ENCODE peak calls at places on chromosomes 3 and 15, in four cellular contexts. B is HCT116, W is HepG2, X is K562. L is an unnamed sample.

GRCh38 chr15:76945494-76945893 is 13.9 kb downstream of the RCN2 start:
- DNase-seq in B (no peak), W (no peak), X (no peak), L (no peak)

GRCh38 chr3:170868577-170869239 is 1.3 kb downstream of the RPL22L1 start:
- DNase-seq in B (no peak), W (no peak), X (no peak), L (no peak)

GRCh38 chr3:50194128-50194902 is 2.9 kb downstream of the GNAT1 start:
- DNase-seq in B (peak; percentile 49), W (peak; percentile 51), X (peak; percentile 84), L (peak; percentile 91)

GRCh38 chr15:75431250-75431649 is 20.2 kb downstream of the SIN3A start:
- DNase-seq in B (no peak), W (no peak), X (no peak), L (no peak)

GRCh38 chr15:40894689-40895308 is 549 bp downstream of the VPS18 start:
- DNase-seq in B (peak; percentile 60), W (peak; percentile 86), X (peak; percentile 86), L (peak; percentile 78)

GRCh38 chr15:45473068-45473467 is 49.5 kb downstream of the SLC30A4 start:
- DNase-seq in B (no peak), W (no peak), X (no peak), L (no peak)

GRCh38 chr3:134871818-134872217 is 76.8 kb downstream of the EPHB1 start:
- DNase-seq in B (no peak), W (no peak), X (no peak), L (no peak)

GRCh38 chr3:190543656-190544055 is 29.8 kb downstream of the IL1RAP start:
- DNase-seq in B (no peak), W (no peak), X (no peak), L (no peak)

GRCh38 chr3:12999147-13000140 is 73.8 kb downstream of the IQSEC1 start:
- DNase-seq in B (peak; percentile 74), W (peak; percentile 92), X (peak; percentile 95), L (no peak)

GRCh38 chr15:63059573-63060216 is 17.1 kb downstream of the TPM1 start:
- DNase-seq in B (no peak), W (no peak), X (no peak), L (no peak)

GRCh38 chr3:166322394-166322793 is 485.2 kb upstream of the BCHE start:
- DNase-seq in B (no peak), W (no peak), X (no peak), L (no peak)

GRCh38 chr3:192986399-192986798 is 68.7 kb upstream of the MB21D2 start:
- DNase-seq in B (no peak), W (no peak), X (no peak), L (no peak)

GRCh38 chr15:31135523-31135922 is 34.0 kb upstream of the TRPM1 start:
- DNase-seq in B (no peak), W (no peak), X (no peak), L (no peak)

GRCh38 chr3:55708242-55708641 is 221.1 kb upstream of the WNT5A start:
- DNase-seq in B (no peak), W (no peak), X (no peak), L (no peak)

GRCh38 chr15:94295275-94295674 is 63.9 kb downstream of the MCTP2 start:
- DNase-seq in B (no peak), W (no peak), X (no peak), L (no peak)

GRCh38 chr3:10945683-10946287 is 46.8 kb upstream of the SLC6A1 start:
- DNase-seq in B (peak; percentile 44), W (peak; percentile 47), X (peak; percentile 89), L (peak; percentile 92)

GRCh38 chr3:15153103-15153502 is 52.9 kb upstream of the CAPN7 start:
- DNase-seq in B (no peak), W (no peak), X (no peak), L (no peak)

GRCh38 chr3:37210230-37210629 is 35.8 kb upstream of the LRRFIP2 start:
- DNase-seq in B (no peak), W (no peak), X (no peak), L (no peak)

GRCh38 chr3:12516873-12517272 is 28.4 kb downstream of the MKRN2OS start:
- DNase-seq in B (no peak), W (no peak), X (no peak), L (no peak)

GRCh38 chr3:124217542-124217941 is 225.6 kb upstream of the ROPN1 start:
- DNase-seq in B (peak; percentile 3), W (peak; percentile 76), X (peak; percentile 33), L (no peak)

GRCh38 chr15:97196066-97197027 is 764.2 kb upstream of the ARRDC4 start:
- DNase-seq in B (no peak), W (no peak), X (no peak), L (no peak)

GRCh38 chr3:126548556-126549466 is 9.9 kb downstream of the C3orf22 start:
- DNase-seq in B (no peak), W (no peak), X (no peak), L (peak; percentile 27)

GRCh38 chr15:24747376-24747775 is 71.8 kb downstream of the NPAP1 start:
- DNase-seq in B (no peak), W (no peak), X (no peak), L (no peak)

GRCh38 chr15:24752354-24752753 is 76.8 kb downstream of the NPAP1 start:
- DNase-seq in B (no peak), W (no peak), X (no peak), L (no peak)

GRCh38 chr15:24746094-24746493 is 70.5 kb downstream of the NPAP1 start:
- DNase-seq in B (no peak), W (no peak), X (no peak), L (no peak)

GRCh38 chr15:24745276-24745675 is 69.7 kb downstream of the NPAP1 start:
- DNase-seq in B (no peak), W (no peak), X (no peak), L (no peak)

GRCh38 chr15:24748812-24749439 is 73.4 kb downstream of the NPAP1 start:
- DNase-seq in B (no peak), W (no peak), X (no peak), L (no peak)
- H3K9me3 ChIP-seq in B (peaks cover 14% of the 10 kb centered on the region), W (peaks cover 70% of the 10 kb centered on the region), X (no peaks in the 10 kb centered on the region), L (no peaks in the 10 kb centered on the region)

GRCh38 chr3:48473617-48473952 is 27.0 kb downstream of the ATRIP start:
- DNase-seq in B (no peak), W (no peak), X (no peak), L (no peak)
- TF ChIP-seq ELF1 in B (no peak), W (no peak), X (no peak), L (no peak)

GRCh38 chr15:79916424-79916823 is 19.6 kb upstream of the MTHFS start:
- DNase-seq in B (no peak), W (no peak), X (no peak), L (no peak)

GRCh38 chr15:79919090-79919748 is 22.4 kb upstream of the MTHFS start:
- DNase-seq in B (no peak), W (no peak), X (no peak), L (no peak)

GRCh38 chr15:79914728-79915127 is 17.9 kb upstream of the MTHFS start:
- DNase-seq in B (no peak), W (no peak), X (no peak), L (no peak)

GRCh38 chr15:79919749-79920511 is 23.1 kb upstream of the MTHFS start:
- DNase-seq in B (no peak), W (no peak), X (no peak), L (no peak)

GRCh38 chr15:79918278-79918677 is 21.5 kb upstream of the MTHFS start:
- DNase-seq in B (no peak), W (no peak), X (no peak), L (no peak)
- H3K9me3 ChIP-seq in B (peaks cover 39% of the 10 kb centered on the region), W (peaks cover 42% of the 10 kb centered on the region), X (peaks cover 47% of the 10 kb centered on the region), L (peaks cover 18% of the 10 kb centered on the region)

GRCh38 chr3:138678086-138678485 is 69.5 kb downstream of the FAIM start:
- DNase-seq in B (no peak), W (no peak), X (no peak), L (no peak)
- TF ChIP-seq ELF1 in B (no peak), W (no peak), X (no peak), L (no peak)

GRCh38 chr15:24985224-24985623 is 30.4 kb downstream of the SNRPN start:
- DNase-seq in B (no peak), W (no peak), X (no peak), L (no peak)
- H3K9me3 ChIP-seq in B (no peaks in the 10 kb centered on the region), W (peaks cover 62% of the 10 kb centered on the region), X (no peaks in the 10 kb centered on the region), L (no peaks in the 10 kb centered on the region)

GRCh38 chr3:197257711-197258110 is 40.7 kb downstream of the DLG1 start:
- DNase-seq in B (no peak), W (no peak), X (no peak), L (no peak)

GRCh38 chr3:197249542-197249941 is 48.9 kb downstream of the DLG1 start:
- DNase-seq in B (no peak), W (no peak), X (no peak), L (no peak)

GRCh38 chr3:197256836-197257444 is 41.5 kb downstream of the DLG1 start:
- DNase-seq in B (peak; percentile 39), W (peak; percentile 41), X (peak; percentile 27), L (peak; percentile 5)

GRCh38 chr3:197256104-197256503 is 42.3 kb downstream of the DLG1 start:
- DNase-seq in B (no peak), W (no peak), X (no peak), L (no peak)

GRCh38 chr3:197253243-197253947 is 45.0 kb downstream of the DLG1 start:
- DNase-seq in B (no peak), W (no peak), X (no peak), L (no peak)
- TF ChIP-seq ELF1 in B (no peak), W (no peak), X (no peak), L (no peak)

GRCh38 chr15:22251422-22251821 is 171.1 kb downstream of the OR4M2 start:
- DNase-seq in B (no peak), W (no peak), X (no peak), L (no peak)
- H3K9me3 ChIP-seq in B (peaks cover 22% of the 10 kb centered on the region), W (no peaks in the 10 kb centered on the region), X (no peaks in the 10 kb centered on the region), L (no peaks in the 10 kb centered on the region)

GRCh38 chr3:63719796-63720445 is 67.4 kb downstream of the SNTN start:
- DNase-seq in B (no peak), W (no peak), X (no peak), L (no peak)

GRCh38 chr3:63726656-63727055 is 74.2 kb downstream of the SNTN start:
- DNase-seq in B (no peak), W (no peak), X (no peak), L (no peak)

GRCh38 chr3:63727248-63727647 is 74.8 kb downstream of the SNTN start:
- DNase-seq in B (no peak), W (no peak), X (no peak), L (no peak)

GRCh38 chr3:63724987-63725386 is 72.5 kb downstream of the SNTN start:
- DNase-seq in B (no peak), W (no peak), X (no peak), L (peak; percentile 7)
- TF ChIP-seq ELF1 in B (no peak), W (no peak), X (no peak), L (no peak)

L was measured in SK-N-SH.